ENCODE peak calls at places on chromosomes 12 and 14, in nine cellular contexts. O is Peyer's patch, M is body of pancreas, X is A549, H is ovary, Z is HCT116, J is NB4, W is IMR-90, L is breast epithelium. B is an unnamed sample.

GRCh38 chr12:18998343-18999270 is 130.9 kb upstream of the PLEKHA5 start:
- DNase-seq in O (no peak), Z (no peak), X (no peak), H (no peak), W (peak), L (no peak), J (no peak), M (no peak), B (no peak)

GRCh38 chr14:81125536-81125935 is 95.2 kb downstream of the GTF2A1 start:
- DNase-seq in L (no peak), Z (no peak), O (peak), M (no peak), W (no peak), J (no peak), H (no peak), X (no peak), B (no peak)

GRCh38 chr12:30395190-30395589 is 300.5 kb downstream of the IPO8 start:
- DNase-seq in Z (no peak), M (no peak), X (no peak), J (no peak), W (no peak), H (no peak), O (no peak), L (no peak), B (no peak)

GRCh38 chr12:80226576-80226975 is 127.2 kb downstream of the OTOGL start:
- DNase-seq in Z (no peak), H (no peak), W (peak), L (no peak), X (no peak), O (no peak), J (no peak), M (no peak), B (no peak)

GRCh38 chr14:61330511-61330910 is 9.1 kb downstream of the PRKCH start:
- DNase-seq in M (no peak), O (no peak), L (no peak), W (no peak), X (no peak), H (no peak), J (no peak), Z (no peak), B (no peak)

GRCh38 chr12:104504151-104504550 is 47.4 kb downstream of the CHST11 start:
- DNase-seq in X (no peak), H (no peak), Z (no peak), L (no peak), M (no peak), J (no peak), O (no peak), W (no peak), B (no peak)

GRCh38 chr12:103020839-103021238 is 63.4 kb downstream of the ASCL1 start:
- DNase-seq in L (no peak), W (no peak), H (no peak), X (no peak), Z (no peak), M (no peak), J (no peak), O (no peak), B (no peak)

GRCh38 chr14:100777366-100778077 is 48.4 kb upstream of the MEG3 start:
- DNase-seq in H (no peak), M (no peak), X (no peak), J (no peak), Z (no peak), W (no peak), O (no peak), L (no peak), B (no peak)

GRCh38 chr12:104956870-104957301 is 1.2 kb downstream of the SLC41A2 start:
- DNase-seq in Z (no peak), X (no peak), L (no peak), W (peak), J (no peak), M (no peak), O (no peak), H (no peak), B (no peak)

GRCh38 chr12:3333583-3333982 is 157.4 kb upstream of the PRMT8 start:
- DNase-seq in O (no peak), Z (peak), W (no peak), X (peak), L (no peak), H (no peak), J (peak), M (peak), B (no peak)

GRCh38 chr12:18798445-18799139 is 60.7 kb downstream of the CAPZA3 start:
- DNase-seq in M (no peak), W (no peak), J (no peak), L (no peak), Z (no peak), H (no peak), O (no peak), X (no peak), B (no peak)

GRCh38 chr12:120631097-120631496 is 9.3 kb upstream of the CABP1 start:
- DNase-seq in J (no peak), O (no peak), M (no peak), L (no peak), H (no peak), Z (no peak), W (no peak), X (no peak), B (no peak)

GRCh38 chr12:87870061-87870460 is 159.1 kb downstream of the C12orf50 start:
- DNase-seq in W (peak), H (no peak), J (no peak), M (no peak), Z (no peak), O (no peak), L (no peak), X (no peak), B (no peak)

GRCh38 chr12:87871061-87871460 is 158.1 kb downstream of the C12orf50 start:
- DNase-seq in M (no peak), H (no peak), J (no peak), Z (no peak), L (no peak), X (no peak), W (peak), O (no peak), B (no peak)

GRCh38 chr12:87870493-87870892 is 158.7 kb downstream of the C12orf50 start:
- DNase-seq in H (no peak), O (no peak), X (no peak), L (no peak), J (no peak), Z (no peak), W (no peak), M (no peak), B (no peak)

DNA sequence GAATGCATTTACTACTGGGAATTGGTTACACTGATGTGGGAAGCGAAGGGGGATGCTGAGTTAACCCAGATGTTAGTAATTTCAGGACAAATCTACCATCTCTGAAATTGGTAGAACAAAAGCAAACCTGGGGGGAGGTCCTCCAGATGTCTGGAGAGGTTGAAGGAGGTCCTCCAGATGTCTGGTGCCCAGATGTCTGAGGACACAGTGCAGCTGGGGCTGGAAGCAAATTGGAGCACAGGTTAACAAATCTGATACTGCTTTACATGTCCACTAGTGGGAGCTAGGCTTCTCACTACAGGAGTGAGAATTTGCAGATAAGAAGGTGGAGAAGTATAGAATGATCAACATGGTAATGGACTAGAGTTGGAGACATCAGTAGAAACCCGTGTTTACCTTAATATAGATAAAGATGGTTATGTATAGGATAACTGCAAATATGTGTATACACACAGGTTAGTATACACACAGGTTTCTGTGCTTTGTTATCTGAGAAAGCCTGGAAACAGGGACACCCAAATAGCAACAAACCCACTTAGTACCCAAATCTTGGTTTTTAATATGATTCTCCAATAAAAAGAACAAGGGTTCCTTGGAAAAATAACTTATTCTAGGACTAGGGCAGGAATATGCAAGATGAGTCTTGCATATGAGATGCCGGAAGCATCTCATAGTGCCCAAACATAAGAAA is 162.5 kb downstream of the C12orf50 start:
- DNase-seq in H (no peak), W (peak), J (peak), L (no peak), O (no peak), M (no peak), Z (peak), X (no peak), B (no peak)
- TF ChIP-seq CTCF in H (no peak), W (peak), J (peak), L (no peak), O (no peak), M (no peak), Z (peak), X (peak), B (no peak)

GRCh38 chr14:74493343-74494261 is at the start of gene ISCA2:
- DNase-seq in M (peak), L (peak), X (peak), O (peak), H (peak), Z (peak), W (peak), J (peak), B (peak)
- TF ChIP-seq POLR2A in M (no peak), L (peak), X (peak), O (no peak), H (peak), Z (no peak), W (peak), J (peak), B (no peak)

GRCh38 chr12:50201987-50202521 is 34.9 kb upstream of the CERS5 start:
- DNase-seq in M (peak), L (no peak), Z (peak), X (no peak), W (peak), J (no peak), H (no peak), O (no peak), B (no peak)
- H3K4me3 ChIP-seq in M (no peak), L (no peak), Z (peak), X (no peak), W (no peak), J (no peak), H (no peak), O (no peak), B (no peak)

DNA sequence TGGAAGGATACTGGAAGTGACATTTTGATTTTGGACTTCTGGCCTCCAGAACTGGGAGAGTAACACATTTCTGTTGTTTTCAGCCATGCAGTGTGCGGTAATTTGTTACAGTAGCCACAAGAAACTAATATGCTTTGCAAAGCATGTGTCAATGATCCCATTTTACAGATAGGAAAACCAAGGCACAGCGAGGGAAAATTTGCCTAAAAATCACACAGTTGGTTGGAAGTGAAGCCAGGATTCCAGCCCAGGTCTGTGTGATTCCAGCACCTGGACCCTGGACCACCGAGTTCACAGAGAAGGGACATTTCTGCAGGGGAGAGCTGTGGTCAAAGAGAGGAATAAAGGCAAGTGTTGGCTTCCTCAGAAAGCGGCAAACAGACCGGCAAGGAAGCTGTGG is 106.7 kb upstream of the MED13L start:
- DNase-seq in M (no peak), H (no peak), O (no peak), W (no peak), X (no peak), L (no peak), J (no peak), Z (no peak), B (no peak)
- TF ChIP-seq CTCF in M (no peak), H (no peak), O (no peak), W (no peak), X (no peak), L (no peak), J (no peak), Z (no peak), B (no peak)

GRCh38 chr14:50836515-50836914 is 5.6 kb upstream of the NIN start:
- DNase-seq in J (no peak), L (no peak), Z (no peak), O (no peak), X (no peak), H (no peak), W (peak), M (no peak), B (no peak)

GRCh38 chr14:50832935-50833607 is 2.1 kb upstream of the NIN start:
- DNase-seq in W (peak), H (no peak), L (no peak), O (no peak), Z (no peak), J (no peak), M (no peak), X (no peak), B (no peak)

GRCh38 chr14:50834802-50835276 is 3.9 kb upstream of the NIN start:
- DNase-seq in X (no peak), M (no peak), H (no peak), O (no peak), L (no peak), Z (no peak), W (no peak), J (no peak), B (no peak)

GRCh38 chr14:50837271-50837670 is 6.3 kb upstream of the NIN start:
- DNase-seq in Z (no peak), M (no peak), X (no peak), O (no peak), L (no peak), H (no peak), W (no peak), J (no peak), B (no peak)

GRCh38 chr14:50835280-50835679 is 4.3 kb upstream of the NIN start:
- DNase-seq in H (no peak), M (no peak), L (no peak), X (no peak), J (peak), Z (no peak), W (peak), O (peak), B (no peak)
- TF ChIP-seq POLR2A in H (no peak), M (no peak), L (no peak), X (no peak), J (no peak), Z (no peak), W (no peak), O (no peak), B (no peak)